ENCODE peak calls at places on chromosomes 1 and 21, in seven cellular contexts. One of them, this sample, is unnamed.

GRCh38 chr21:42317826-42318746 is 2.9 kb upstream of the TFF3 start:
- DNase-seq in AG04450: no peak
- DNase-seq in cardiac muscle cell: no peak
- DNase-seq in mammary epithelial cell: no peak
- DNase-seq in aorta: no peak
- DNase-seq in CD8-positive, alpha-beta T cell: no peak
- DNase-seq in breast epithelium: no peak
- DNase-seq in this sample: peak; percentile 22

GRCh38 chr21:36487641-36488307 is 7.9 kb upstream of the CLDN14 start:
- DNase-seq in AG04450: no peak
- DNase-seq in cardiac muscle cell: no peak
- DNase-seq in mammary epithelial cell: peak; percentile 87
- DNase-seq in aorta: no peak
- DNase-seq in CD8-positive, alpha-beta T cell: no peak
- DNase-seq in breast epithelium: peak; percentile 78
- DNase-seq in this sample: no peak

GRCh38 chr1:94124538-94124937 is 3.6 kb upstream of the ABCA4 start:
- DNase-seq in AG04450: no peak
- DNase-seq in cardiac muscle cell: no peak
- DNase-seq in mammary epithelial cell: no peak
- DNase-seq in aorta: no peak
- DNase-seq in CD8-positive, alpha-beta T cell: no peak
- DNase-seq in breast epithelium: no peak
- DNase-seq in this sample: no peak

GRCh38 chr1:9437931-9438330 is 101.3 kb upstream of the SLC25A33 start:
- DNase-seq in AG04450: no peak
- DNase-seq in cardiac muscle cell: no peak
- DNase-seq in mammary epithelial cell: peak; percentile 73
- DNase-seq in aorta: peak; percentile 85
- DNase-seq in CD8-positive, alpha-beta T cell: no peak
- DNase-seq in breast epithelium: peak; percentile 66
- DNase-seq in this sample: peak; percentile 67

GRCh38 chr1:105544475-105544874 is 1512.0 kb upstream of the PRMT6 start:
- DNase-seq in AG04450: no peak
- DNase-seq in cardiac muscle cell: no peak
- DNase-seq in mammary epithelial cell: peak; percentile 0
- DNase-seq in aorta: no peak
- DNase-seq in CD8-positive, alpha-beta T cell: no peak
- DNase-seq in breast epithelium: no peak
- DNase-seq in this sample: no peak

GRCh38 chr1:177786346-177786745 is 183.5 kb downstream of the SEC16B start:
- DNase-seq in AG04450: no peak
- DNase-seq in cardiac muscle cell: no peak
- DNase-seq in mammary epithelial cell: no peak
- DNase-seq in aorta: no peak
- DNase-seq in CD8-positive, alpha-beta T cell: no peak
- DNase-seq in breast epithelium: no peak
- DNase-seq in this sample: no peak

GRCh38 chr21:35635261-35635660 is 425.1 kb downstream of the SETD4 start:
- DNase-seq in AG04450: no peak
- DNase-seq in cardiac muscle cell: no peak
- DNase-seq in mammary epithelial cell: peak; percentile 85
- DNase-seq in aorta: no peak
- DNase-seq in CD8-positive, alpha-beta T cell: no peak
- DNase-seq in breast epithelium: no peak
- DNase-seq in this sample: no peak

GRCh38 chr1:59081795-59082194 is 215.1 kb upstream of the FGGY start:
- DNase-seq in AG04450: no peak
- DNase-seq in cardiac muscle cell: no peak
- DNase-seq in mammary epithelial cell: peak; percentile 13
- DNase-seq in aorta: no peak
- DNase-seq in CD8-positive, alpha-beta T cell: no peak
- DNase-seq in breast epithelium: no peak
- DNase-seq in this sample: no peak

GRCh38 chr1:53330819-53331218 is 2.9 kb upstream of the LRP8 start:
- DNase-seq in AG04450: no peak
- DNase-seq in cardiac muscle cell: no peak
- DNase-seq in mammary epithelial cell: no peak
- DNase-seq in aorta: peak; percentile 54
- DNase-seq in CD8-positive, alpha-beta T cell: no peak
- DNase-seq in breast epithelium: peak; percentile 35
- DNase-seq in this sample: peak; percentile 40

DNA sequence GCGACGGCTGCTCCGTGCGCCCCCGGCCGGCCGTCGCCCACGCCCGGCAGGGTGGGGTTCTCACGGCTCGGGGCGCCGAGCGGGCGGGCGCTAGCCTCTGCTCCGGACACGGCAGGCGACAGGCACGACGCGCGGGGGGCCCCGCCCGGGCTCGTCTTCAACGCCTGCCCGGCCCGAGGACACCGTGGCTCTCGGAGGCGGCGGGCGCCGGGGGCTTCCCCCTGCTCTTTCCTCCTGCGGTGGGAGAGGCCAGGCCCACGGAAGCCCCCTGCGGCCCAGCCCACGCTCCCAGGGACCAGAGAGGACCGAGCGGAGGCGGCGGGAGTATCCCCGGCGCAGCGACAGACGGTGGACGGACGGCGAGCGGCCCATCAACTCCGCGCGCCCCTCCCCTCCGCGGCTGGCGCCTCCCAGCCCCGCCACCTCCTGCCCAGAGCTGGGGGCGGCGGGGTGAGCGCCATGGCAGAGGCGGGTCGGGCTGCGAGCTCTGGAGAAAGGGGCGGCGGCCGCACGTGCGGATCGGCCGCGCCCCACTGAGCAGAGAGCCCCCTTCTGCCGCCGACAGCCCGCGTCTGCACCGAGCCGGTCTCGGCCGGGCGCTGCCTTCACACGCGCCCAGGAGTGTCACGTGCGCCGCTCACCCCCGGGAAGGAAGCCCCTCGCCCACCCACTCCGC is at the start of the genes SHE and TDRD10:
- DNase-seq in AG04450: no peak
- DNase-seq in cardiac muscle cell: peak; percentile 40
- DNase-seq in mammary epithelial cell: no peak
- DNase-seq in aorta: peak; percentile 79
- DNase-seq in CD8-positive, alpha-beta T cell: peak; percentile 50
- DNase-seq in breast epithelium: no peak
- DNase-seq in this sample: no peak
- H3K4me3 ChIP-seq in AG04450: no peak within 1 kb of the TSS
- H3K4me3 ChIP-seq in cardiac muscle cell: peak within 1 kb of the TSS; percentile 36
- H3K4me3 ChIP-seq in mammary epithelial cell: peak within 1 kb of the TSS; percentile 28
- H3K4me3 ChIP-seq in aorta: peak within 1 kb of the TSS; percentile 12
- H3K4me3 ChIP-seq in CD8-positive, alpha-beta T cell: peak within 1 kb of the TSS; percentile 15
- H3K4me3 ChIP-seq in breast epithelium: peak within 1 kb of the TSS; percentile 70
- H3K4me3 ChIP-seq in this sample: peak within 1 kb of the TSS; percentile 49

GRCh38 chr1:205147191-205147590 is 25.4 kb upstream of the RBBP5 start:
- DNase-seq in AG04450: peak; percentile 36
- DNase-seq in cardiac muscle cell: no peak
- DNase-seq in mammary epithelial cell: no peak
- DNase-seq in aorta: no peak
- DNase-seq in CD8-positive, alpha-beta T cell: no peak
- DNase-seq in breast epithelium: no peak
- DNase-seq in this sample: no peak
- H3K4me3 ChIP-seq in AG04450: no peak overlapping the region
- H3K4me3 ChIP-seq in cardiac muscle cell: no peak overlapping the region
- H3K4me3 ChIP-seq in mammary epithelial cell: no peak overlapping the region
- H3K4me3 ChIP-seq in aorta: no peak overlapping the region
- H3K4me3 ChIP-seq in CD8-positive, alpha-beta T cell: no peak overlapping the region
- H3K4me3 ChIP-seq in breast epithelium: no peak overlapping the region
- H3K4me3 ChIP-seq in this sample: no peak overlapping the region

GRCh38 chr1:46394872-46395465 is 852 bp downstream of the FAAH start:
- DNase-seq in AG04450: no peak
- DNase-seq in cardiac muscle cell: no peak
- DNase-seq in mammary epithelial cell: no peak
- DNase-seq in aorta: no peak
- DNase-seq in CD8-positive, alpha-beta T cell: no peak
- DNase-seq in breast epithelium: no peak
- DNase-seq in this sample: no peak
- H3K4me3 ChIP-seq in AG04450: no peak overlapping the region
- H3K4me3 ChIP-seq in cardiac muscle cell: peak overlapping the region; percentile 26
- H3K4me3 ChIP-seq in mammary epithelial cell: peak overlapping the region; percentile 54
- H3K4me3 ChIP-seq in aorta: peak overlapping the region; percentile 9
- H3K4me3 ChIP-seq in CD8-positive, alpha-beta T cell: no peak overlapping the region
- H3K4me3 ChIP-seq in breast epithelium: peak overlapping the region; percentile 91
- H3K4me3 ChIP-seq in this sample: peak overlapping the region; percentile 56

DNA sequence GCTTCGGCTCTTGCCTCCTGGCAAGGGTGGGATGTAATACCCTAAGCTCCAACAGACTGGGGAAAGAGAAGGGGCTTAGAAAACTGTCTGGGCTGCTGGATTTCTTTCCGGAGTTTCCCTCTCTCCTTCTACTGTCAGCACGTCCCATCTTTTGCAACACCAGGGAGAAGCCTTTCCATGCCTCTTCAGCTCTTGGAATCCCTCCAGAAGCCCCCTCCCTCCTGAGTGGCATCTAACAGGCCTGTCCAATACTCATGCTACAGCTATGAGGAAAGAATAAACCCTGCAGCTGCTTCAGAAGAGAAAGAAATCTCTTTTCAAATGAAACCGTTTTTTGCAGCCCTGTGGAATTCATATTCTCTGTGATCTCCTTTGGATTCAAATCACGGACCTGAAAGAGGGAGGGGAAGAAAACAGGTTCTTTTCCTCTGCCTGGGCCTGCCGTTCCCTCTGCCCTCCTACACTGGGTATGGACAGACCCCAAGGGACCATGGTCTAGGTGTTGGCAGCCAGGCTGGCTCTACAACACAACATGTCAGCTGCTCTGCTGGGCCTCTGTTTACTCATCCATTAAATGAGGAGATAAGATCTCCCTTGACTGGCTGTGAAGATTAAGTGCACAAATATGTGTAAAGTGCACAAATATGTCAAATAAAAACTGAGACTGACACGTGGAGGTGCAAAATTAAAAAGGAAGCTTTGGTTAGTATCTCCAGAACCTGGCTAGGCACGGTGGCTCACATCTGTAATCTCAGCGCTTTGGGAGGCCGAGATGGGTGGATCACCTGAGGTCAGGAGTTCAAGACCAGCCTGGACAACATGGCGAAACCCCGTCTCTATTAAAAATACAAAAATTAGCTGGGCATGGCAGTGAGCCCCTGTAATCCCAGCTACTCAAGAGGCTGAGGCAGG is 6.0 kb upstream of the CAPN2 start:
- DNase-seq in AG04450: peak; percentile 92
- DNase-seq in cardiac muscle cell: peak; percentile 88
- DNase-seq in mammary epithelial cell: peak; percentile 60
- DNase-seq in aorta: no peak
- DNase-seq in CD8-positive, alpha-beta T cell: no peak
- DNase-seq in breast epithelium: no peak
- DNase-seq in this sample: peak; percentile 29
- H3K4me3 ChIP-seq in AG04450: peak overlapping the region; percentile 41
- H3K4me3 ChIP-seq in cardiac muscle cell: no peak overlapping the region
- H3K4me3 ChIP-seq in mammary epithelial cell: no peak overlapping the region
- H3K4me3 ChIP-seq in aorta: no peak overlapping the region
- H3K4me3 ChIP-seq in CD8-positive, alpha-beta T cell: no peak overlapping the region
- H3K4me3 ChIP-seq in breast epithelium: no peak overlapping the region
- H3K4me3 ChIP-seq in this sample: no peak overlapping the region

GRCh38 chr1:155000475-155000724 is 2.2 kb upstream of the ZBTB7B start:
- DNase-seq in AG04450: no peak
- DNase-seq in cardiac muscle cell: no peak
- DNase-seq in mammary epithelial cell: no peak
- DNase-seq in aorta: no peak
- DNase-seq in CD8-positive, alpha-beta T cell: no peak
- DNase-seq in breast epithelium: no peak
- DNase-seq in this sample: no peak
- H3K4me3 ChIP-seq in AG04450: peak overlapping the region; percentile 76
- H3K4me3 ChIP-seq in cardiac muscle cell: peak overlapping the region; percentile 75
- H3K4me3 ChIP-seq in mammary epithelial cell: peak overlapping the region; percentile 85
- H3K4me3 ChIP-seq in aorta: peak overlapping the region; percentile 65
- H3K4me3 ChIP-seq in CD8-positive, alpha-beta T cell: peak overlapping the region; percentile 99
- H3K4me3 ChIP-seq in breast epithelium: peak overlapping the region; percentile 95
- H3K4me3 ChIP-seq in this sample: peak overlapping the region; percentile 77

GRCh38 chr1:228151170-228151513 is 1.4 kb downstream of the GJC2 start:
- DNase-seq in AG04450: no peak
- DNase-seq in cardiac muscle cell: no peak
- DNase-seq in mammary epithelial cell: no peak
- DNase-seq in aorta: no peak
- DNase-seq in CD8-positive, alpha-beta T cell: no peak
- DNase-seq in breast epithelium: no peak
- DNase-seq in this sample: no peak
- H3K4me3 ChIP-seq in AG04450: peak overlapping the region; percentile 17
- H3K4me3 ChIP-seq in cardiac muscle cell: no peak overlapping the region
- H3K4me3 ChIP-seq in mammary epithelial cell: no peak overlapping the region
- H3K4me3 ChIP-seq in aorta: no peak overlapping the region
- H3K4me3 ChIP-seq in CD8-positive, alpha-beta T cell: no peak overlapping the region
- H3K4me3 ChIP-seq in breast epithelium: peak overlapping the region; percentile 50
- H3K4me3 ChIP-seq in this sample: peak overlapping the region; percentile 50

GRCh38 chr1:37158113-37158749 is 123.9 kb upstream of the GRIK3 start:
- DNase-seq in AG04450: no peak
- DNase-seq in cardiac muscle cell: no peak
- DNase-seq in mammary epithelial cell: peak; percentile 5
- DNase-seq in aorta: no peak
- DNase-seq in CD8-positive, alpha-beta T cell: no peak
- DNase-seq in breast epithelium: no peak
- DNase-seq in this sample: no peak
- H3K4me3 ChIP-seq in AG04450: no peak overlapping the region
- H3K4me3 ChIP-seq in cardiac muscle cell: no peak overlapping the region
- H3K4me3 ChIP-seq in mammary epithelial cell: no peak overlapping the region
- H3K4me3 ChIP-seq in aorta: no peak overlapping the region
- H3K4me3 ChIP-seq in CD8-positive, alpha-beta T cell: no peak overlapping the region
- H3K4me3 ChIP-seq in breast epithelium: no peak overlapping the region
- H3K4me3 ChIP-seq in this sample: no peak overlapping the region

GRCh38 chr1:161119379-161120061 is 1.6 kb downstream of the NIT1 start:
- DNase-seq in AG04450: no peak
- DNase-seq in cardiac muscle cell: peak; percentile 43
- DNase-seq in mammary epithelial cell: peak; percentile 87
- DNase-seq in aorta: no peak
- DNase-seq in CD8-positive, alpha-beta T cell: no peak
- DNase-seq in breast epithelium: no peak
- DNase-seq in this sample: no peak
- H3K4me3 ChIP-seq in AG04450: no peak overlapping the region
- H3K4me3 ChIP-seq in cardiac muscle cell: no peak overlapping the region
- H3K4me3 ChIP-seq in mammary epithelial cell: peak overlapping the region; percentile 96
- H3K4me3 ChIP-seq in aorta: no peak overlapping the region
- H3K4me3 ChIP-seq in CD8-positive, alpha-beta T cell: no peak overlapping the region
- H3K4me3 ChIP-seq in breast epithelium: peak overlapping the region; percentile 79
- H3K4me3 ChIP-seq in this sample: peak overlapping the region; percentile 84

This sample was measured in dorsolateral prefrontal cortex.